ENCODE peak calls at places on chromosomes 7 and 10, in eight cellular contexts. D is HFF-Myc, V is neural crest cell, Y is ovary, J is prostate gland, M is hepatocyte, Q is psoas muscle, B is tibial artery. X is an unnamed sample.

GRCh38 chr7:142712617-142712957 is 36.7 kb upstream of the PRSS1 start:
- DNase-seq in D (no peak), V (no peak), Y (no peak), J (no peak), M (no peak), Q (no peak), B (no peak), X (no peak)

GRCh38 chr10:131901181-131901829 is 497 bp downstream of the PPP2R2D start:
- DNase-seq in D (no peak), V (peak), Y (peak), J (peak), M (peak), Q (peak), B (peak), X (peak)

GRCh38 chr10:88792656-88793055 is 9.9 kb upstream of the LIPM start:
- DNase-seq in D (no peak), V (no peak), Y (no peak), J (no peak), M (peak), Q (peak), B (peak), X (no peak)

GRCh38 chr7:41436139-41436538 is 266.8 kb downstream of the INHBA start:
- DNase-seq in D (no peak), V (no peak), Y (no peak), J (no peak), M (no peak), Q (no peak), B (no peak), X (no peak)

GRCh38 chr10:47374611-47375536 is 9.2 kb downstream of the ZNF488 start:
- DNase-seq in D (no peak), V (no peak), Y (no peak), J (no peak), M (no peak), Q (no peak), B (peak), X (no peak)

GRCh38 chr10:14603539-14604102 is 171.1 kb downstream of the FAM107B start:
- DNase-seq in D (no peak), V (peak), Y (no peak), J (no peak), M (peak), Q (peak), B (no peak), X (no peak)

GRCh38 chr10:20013991-20014750 is 197.9 kb downstream of the PLXDC2 start:
- DNase-seq in D (no peak), V (no peak), Y (no peak), J (no peak), M (no peak), Q (no peak), B (no peak), X (no peak)

GRCh38 chr10:34031410-34031809 is 696.9 kb upstream of the NRP1 start:
- DNase-seq in D (no peak), V (no peak), Y (no peak), J (peak), M (no peak), Q (peak), B (peak), X (no peak)

GRCh38 chr7:17144313-17144712 is 154.1 kb upstream of the AHR start:
- DNase-seq in D (no peak), V (no peak), Y (no peak), J (no peak), M (no peak), Q (no peak), B (no peak), X (no peak)

GRCh38 chr7:106566174-106566573 is 94.8 kb downstream of the CCDC71L start:
- DNase-seq in D (no peak), V (no peak), Y (no peak), J (no peak), M (no peak), Q (no peak), B (no peak), X (no peak)

GRCh38 chr7:36138209-36138608 is 14.8 kb upstream of the EEPD1 start:
- DNase-seq in D (no peak), V (no peak), Y (no peak), J (no peak), M (no peak), Q (no peak), B (no peak), X (no peak)

GRCh38 chr10:44348496-44348895 is 36.4 kb downstream of the CXCL12 start:
- DNase-seq in D (no peak), V (no peak), Y (no peak), J (no peak), M (no peak), Q (no peak), B (no peak), X (no peak)

GRCh38 chr7:135662373-135663114 is at the start of gene STMP1:
- DNase-seq in D (peak), V (peak), Y (peak), J (peak), M (peak), Q (peak), B (peak), X (peak)
- TF ChIP-seq CTCF in D (peak), V (peak), Y (no peak), J (no peak), M (peak), Q (no peak), B (no peak), X (no peak)

GRCh38 chr7:83325083-83325482 is 162.4 kb upstream of the PCLO start:
- DNase-seq in D (no peak), V (no peak), Y (no peak), J (no peak), M (no peak), Q (no peak), B (no peak), X (no peak)
- TF ChIP-seq CTCF in D (no peak), V (no peak), Y (no peak), J (no peak), M (no peak), Q (no peak), B (no peak), X (no peak)

DNA sequence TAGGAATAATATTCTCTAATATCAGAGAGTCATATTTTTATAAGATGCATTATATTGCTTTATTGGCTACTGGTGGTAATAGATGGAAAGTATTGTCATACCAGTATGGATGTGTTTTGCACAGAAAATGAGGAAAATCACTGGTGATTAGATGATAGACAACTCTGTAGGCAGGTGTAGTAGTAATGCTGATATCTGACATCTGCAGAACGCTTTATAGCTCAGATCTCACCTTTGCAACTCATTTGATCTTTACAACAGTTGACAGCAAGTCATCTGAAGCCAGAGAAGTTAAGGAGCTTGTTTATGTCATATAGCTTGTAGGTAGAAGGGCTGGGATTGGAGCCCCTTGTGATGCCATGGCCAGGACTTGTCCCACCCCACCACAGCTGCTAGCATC is 139.9 kb downstream of the SORCS3 start:
- DNase-seq in D (no peak), V (no peak), Y (no peak), J (no peak), M (no peak), Q (no peak), B (no peak), X (no peak)
- TF ChIP-seq CTCF in D (no peak), V (no peak), Y (no peak), J (no peak), M (no peak), Q (no peak), B (no peak), X (no peak)

GRCh38 chr10:69102429-69102828 is 14.5 kb downstream of the SRGN start:
- DNase-seq in D (no peak), V (no peak), Y (no peak), J (no peak), M (no peak), Q (no peak), B (no peak), X (no peak)
- TF ChIP-seq CTCF in D (no peak), V (no peak), Y (no peak), J (no peak), M (no peak), Q (no peak), B (no peak), X (no peak)

GRCh38 chr10:94496646-94497045 is 48.9 kb upstream of the HELLS start:
- DNase-seq in D (no peak), V (no peak), Y (no peak), J (no peak), M (no peak), Q (no peak), B (no peak), X (no peak)

GRCh38 chr10:94496010-94496409 is 49.6 kb upstream of the HELLS start:
- DNase-seq in D (no peak), V (no peak), Y (no peak), J (no peak), M (no peak), Q (no peak), B (no peak), X (peak)

DNA sequence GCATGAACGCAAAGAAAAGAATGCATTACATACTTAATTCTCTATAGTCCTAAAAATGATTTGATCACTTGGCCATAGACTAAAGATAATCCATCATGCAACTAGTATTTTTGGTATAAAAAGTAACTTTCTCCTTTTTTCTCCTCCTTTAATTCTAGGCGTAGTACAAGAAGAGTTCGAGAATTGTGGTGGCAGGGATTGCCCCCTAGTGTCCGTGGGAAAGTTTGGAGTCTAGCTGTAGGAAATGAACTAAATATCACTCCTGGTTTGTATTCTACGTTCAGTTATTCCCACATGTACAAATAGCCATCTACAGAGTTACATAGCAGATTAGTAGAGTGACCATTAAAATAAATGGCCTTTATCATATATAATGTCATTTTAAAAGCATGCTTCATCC is 45.5 kb upstream of the HELLS start:
- DNase-seq in D (no peak), V (no peak), Y (no peak), J (no peak), M (peak), Q (no peak), B (no peak), X (no peak)
- TF ChIP-seq CTCF in D (peak), V (peak), Y (no peak), J (no peak), M (peak), Q (no peak), B (no peak), X (no peak)

DNA sequence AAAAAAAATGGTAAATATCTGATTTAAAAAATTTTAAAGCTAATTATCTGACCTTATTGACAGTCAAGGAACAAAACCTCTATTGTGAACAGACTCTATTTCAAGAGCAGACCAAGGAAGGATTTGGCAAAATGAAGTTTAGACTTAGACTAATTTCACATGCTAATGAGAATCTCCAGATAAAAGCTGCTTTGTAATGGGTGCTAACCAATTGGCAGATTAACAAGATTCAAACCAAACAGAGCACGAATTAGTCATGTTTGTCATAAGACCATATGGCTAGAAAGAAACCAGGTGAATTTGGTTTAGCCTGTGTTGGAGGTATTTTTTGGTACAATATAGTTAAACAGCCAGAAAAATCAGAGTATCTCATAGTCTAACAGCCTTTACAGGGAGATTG is 429.1 kb upstream of the NFE2L3 start:
- DNase-seq in D (no peak), V (no peak), Y (no peak), J (no peak), M (no peak), Q (no peak), B (no peak), X (no peak)
- TF ChIP-seq CTCF in D (no peak), V (no peak), Y (no peak), J (no peak), M (no peak), Q (no peak), B (no peak), X (no peak)